ENCODE peak calls at places on chromosomes 3 and 15, in seven cellular contexts. U is Calu3, N is right lobe of liver, Q is MM.1S, S is kidney epithelial cell, K is fibroblast of mammary gland, T is AG04450. I is an unnamed sample.

GRCh38 chr15:69056365-69056764 is 41.9 kb downstream of the NOX5 start:
- DNase-seq in S (no peak), U (no peak), T (no peak), N (no peak), Q (no peak), K (no peak), I (no peak)

GRCh38 chr15:86403914-86404583 is 324.4 kb downstream of the AGBL1 start:
- DNase-seq in S (no peak), N (no peak), Q (no peak), T (no peak), U (no peak), K (no peak), I (no peak)

GRCh38 chr3:52393131-52393807 is 51.6 kb downstream of the SEMA3G start:
- DNase-seq in S (no peak), K (no peak), T (no peak), N (peak), U (no peak), Q (no peak), I (no peak)

GRCh38 chr3:89098964-89099585 is 8.3 kb upstream of the EPHA3 start:
- DNase-seq in S (peak), Q (peak), N (peak), U (peak), K (peak), T (peak), I (no peak)

GRCh38 chr15:62607643-62608042 is 434.9 kb upstream of the TPM1 start:
- DNase-seq in U (no peak), N (no peak), K (peak), S (peak), Q (no peak), T (peak), I (no peak)

GRCh38 chr3:114389156-114389555 is 95.3 kb downstream of the TIGIT start:
- DNase-seq in Q (no peak), S (no peak), N (no peak), U (no peak), T (no peak), K (no peak), I (peak)

GRCh38 chr15:74768771-74769342 is 13.0 kb upstream of the CSK start:
- DNase-seq in T (no peak), Q (peak), K (peak), S (no peak), N (peak), U (peak), I (peak)

GRCh38 chr15:57505949-57506391 is 85.7 kb upstream of the MYZAP start:
- DNase-seq in S (peak), T (no peak), U (peak), N (no peak), Q (no peak), K (no peak), I (no peak)

GRCh38 chr3:64460877-64461276 is 226.9 kb downstream of the ADAMTS9 start:
- DNase-seq in N (no peak), Q (no peak), S (no peak), U (no peak), K (peak), T (peak), I (no peak)

GRCh38 chr15:66883322-66883911 is 181.4 kb downstream of the SMAD6 start:
- DNase-seq in U (peak), S (peak), T (peak), Q (no peak), N (peak), K (peak), I (no peak)

GRCh38 chr3:195542261-195542660 is 864 bp downstream of the PPP1R2 start:
- DNase-seq in T (no peak), S (no peak), N (no peak), U (no peak), K (no peak), Q (peak), I (no peak)

GRCh38 chr3:45711936-45712335 is 22.7 kb downstream of the SACM1L start:
- DNase-seq in K (peak), T (no peak), N (no peak), U (no peak), Q (no peak), S (no peak), I (no peak)

GRCh38 chr3:186955898-186956696 is 25.8 kb downstream of the ST6GAL1 start:
- DNase-seq in U (no peak), T (no peak), K (no peak), Q (no peak), N (no peak), S (no peak), I (peak)

GRCh38 chr15:87609474-87609873 is 647.1 kb downstream of the NTRK3 start:
- DNase-seq in Q (no peak), S (peak), U (no peak), N (no peak), K (peak), T (peak), I (no peak)

GRCh38 chr3:44321335-44321734 is 17.2 kb upstream of the TCAIM start:
- DNase-seq in U (no peak), S (no peak), T (no peak), Q (no peak), K (no peak), N (no peak), I (no peak)

GRCh38 chr15:69491051-69491505 is 38.5 kb downstream of the RPLP1 start:
- DNase-seq in S (no peak), U (no peak), N (peak), T (no peak), K (no peak), Q (no peak), I (no peak)

GRCh38 chr3:114848087-114848486 is 299.0 kb downstream of the ZBTB20 start:
- DNase-seq in S (no peak), N (no peak), U (no peak), Q (no peak), T (no peak), K (no peak), I (no peak)

GRCh38 chr3:189902230-189903186 is 218.2 kb downstream of the P3H2 start:
- DNase-seq in Q (no peak), T (no peak), U (no peak), N (no peak), K (peak), S (no peak), I (no peak)

GRCh38 chr15:59245583-59245982 is 38.9 kb downstream of the LDHAL6B start:
- DNase-seq in K (no peak), Q (no peak), N (no peak), S (no peak), U (no peak), T (no peak), I (no peak)

GRCh38 chr15:90037961-90038633 is 37.0 kb downstream of the ZNF710 start:
- DNase-seq in Q (peak), U (no peak), S (no peak), N (peak), K (peak), T (no peak), I (peak)

GRCh38 chr3:49570033-49570654 is 15.9 kb downstream of the BSN start:
- DNase-seq in T (no peak), U (no peak), K (no peak), Q (no peak), S (no peak), N (no peak), I (no peak)

GRCh38 chr3:16122155-16122554 is 52.3 kb upstream of the GALNT15 start:
- DNase-seq in Q (no peak), T (no peak), U (no peak), K (no peak), N (no peak), S (no peak), I (no peak)

GRCh38 chr15:71325461-71325860 is 210.2 kb downstream of the THSD4 start:
- DNase-seq in U (no peak), S (no peak), K (peak), Q (no peak), T (no peak), N (no peak), I (no peak)

GRCh38 chr3:182981038-182981380 is 671 bp upstream of the DCUN1D1 start:
- DNase-seq in U (no peak), S (no peak), N (no peak), Q (no peak), K (no peak), T (no peak), I (no peak)

GRCh38 chr3:35946121-35946856 is 307.0 kb downstream of the ARPP21 start:
- DNase-seq in S (no peak), Q (peak), T (no peak), K (peak), U (no peak), N (no peak), I (no peak)

GRCh38 chr15:69926011-69926410 is 171.7 kb downstream of the TLE3 start:
- DNase-seq in Q (no peak), S (no peak), N (no peak), U (no peak), T (no peak), K (no peak), I (no peak)

GRCh38 chr15:62532367-62532766 is 367.3 kb upstream of the C2CD4B start:
- DNase-seq in N (no peak), T (no peak), K (no peak), U (no peak), S (no peak), Q (no peak), I (no peak)

GRCh38 chr15:66408690-66409089 is 22.0 kb downstream of the MAP2K1 start:
- DNase-seq in S (no peak), U (no peak), T (no peak), N (no peak), Q (no peak), K (no peak), I (no peak)

GRCh38 chr3:38644662-38645053 is 4.8 kb downstream of the SCN5A start:
- DNase-seq in U (no peak), T (no peak), S (no peak), Q (no peak), N (no peak), K (no peak), I (no peak)

GRCh38 chr3:45026038-45026437 is at the start of gene CLEC3B:
- DNase-seq in K (peak), T (no peak), S (no peak), U (no peak), Q (no peak), N (peak), I (no peak)

GRCh38 chr3:126013742-126014141 is 44.8 kb downstream of the ROPN1B start:
- DNase-seq in K (no peak), T (no peak), U (no peak), Q (no peak), S (no peak), N (no peak), I (no peak)

GRCh38 chr15:48016865-48017264 is 103.9 kb upstream of the SLC24A5 start:
- DNase-seq in N (no peak), T (no peak), U (no peak), K (no peak), Q (no peak), S (no peak), I (no peak)

GRCh38 chr15:75923756-75924155 is 20.1 kb downstream of the FBXO22 start:
- DNase-seq in U (no peak), Q (no peak), N (no peak), T (no peak), S (no peak), K (no peak), I (peak)

GRCh38 chr15:40706121-40706520 is 11.1 kb downstream of the RAD51 start:
- DNase-seq in K (no peak), N (no peak), U (no peak), Q (no peak), T (no peak), S (no peak), I (no peak)

GRCh38 chr15:47711654-47712053 is 5.7 kb upstream of the SEMA6D start:
- DNase-seq in S (no peak), K (peak), T (no peak), U (no peak), N (no peak), Q (peak), I (no peak)

GRCh38 chr3:156488771-156489170 is 66.1 kb downstream of the SSR3 start:
- DNase-seq in N (no peak), S (no peak), Q (no peak), T (no peak), U (no peak), K (peak), I (no peak)

GRCh38 chr3:81451611-81452010 is 309.8 kb downstream of the GBE1 start:
- DNase-seq in T (no peak), S (peak), U (no peak), K (peak), Q (no peak), N (no peak), I (no peak)

GRCh38 chr3:72587282-72587681 is 261.0 kb downstream of the SHQ1 start:
- DNase-seq in N (no peak), T (no peak), U (no peak), Q (no peak), S (no peak), K (no peak), I (no peak)
- TF ChIP-seq CTCF in N (no peak), T (no peak), U (no peak), Q (no peak), S (peak), K (no peak), I (no peak)

GRCh38 chr3:121490161-121490560 is 55.6 kb downstream of the POLQ start:
- DNase-seq in U (no peak), Q (no peak), T (no peak), N (no peak), S (no peak), K (no peak), I (no peak)

GRCh38 chr3:121493431-121493830 is 52.4 kb downstream of the POLQ start:
- DNase-seq in K (no peak), T (no peak), N (no peak), S (no peak), U (no peak), Q (no peak), I (no peak)

GRCh38 chr3:121491683-121492082 is 54.1 kb downstream of the POLQ start:
- DNase-seq in U (no peak), S (no peak), K (no peak), Q (no peak), T (no peak), N (no peak), I (no peak)

GRCh38 chr3:121483290-121483689 is 62.5 kb downstream of the POLQ start:
- DNase-seq in K (peak), S (peak), U (no peak), T (no peak), Q (no peak), N (no peak), I (no peak)

DNA sequence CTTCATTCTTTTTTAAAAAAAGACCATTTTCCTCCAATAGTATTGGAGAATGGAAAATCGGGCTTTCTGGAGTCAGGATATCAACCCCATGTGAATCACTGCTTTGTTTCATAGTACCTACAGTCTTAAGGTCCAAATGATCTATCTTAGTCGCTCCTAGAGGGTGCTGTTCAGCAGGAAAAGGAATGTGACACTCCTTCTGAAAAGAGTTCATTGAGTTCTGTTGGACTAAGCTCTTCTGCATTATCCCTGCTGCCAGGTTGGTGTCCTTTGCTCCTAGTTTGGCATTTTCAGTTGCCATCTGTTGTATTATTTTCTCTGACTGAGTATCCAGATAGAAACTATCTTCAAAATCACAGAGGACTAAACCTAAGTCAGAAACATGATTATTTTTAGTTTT is 57.2 kb downstream of the POLQ start:
- DNase-seq in T (no peak), S (no peak), Q (no peak), N (no peak), U (no peak), K (no peak), I (no peak)
- TF ChIP-seq CTCF in T (no peak), S (no peak), Q (no peak), N (no peak), U (no peak), K (peak), I (no peak)

GRCh38 chr15:97881568-97881967 is 78.9 kb upstream of the ARRDC4 start:
- DNase-seq in K (no peak), U (no peak), T (no peak), Q (no peak), S (no peak), N (no peak), I (no peak)

GRCh38 chr15:97874139-97874538 is 86.4 kb upstream of the ARRDC4 start:
- DNase-seq in N (no peak), T (no peak), Q (no peak), S (no peak), U (no peak), K (no peak), I (no peak)

GRCh38 chr15:97870771-97871170 is 89.7 kb upstream of the ARRDC4 start:
- DNase-seq in Q (no peak), S (no peak), U (no peak), N (no peak), K (no peak), T (no peak), I (no peak)

GRCh38 chr15:97875025-97875512 is 85.4 kb upstream of the ARRDC4 start:
- DNase-seq in T (no peak), K (no peak), Q (no peak), U (no peak), S (no peak), N (no peak), I (no peak)

DNA sequence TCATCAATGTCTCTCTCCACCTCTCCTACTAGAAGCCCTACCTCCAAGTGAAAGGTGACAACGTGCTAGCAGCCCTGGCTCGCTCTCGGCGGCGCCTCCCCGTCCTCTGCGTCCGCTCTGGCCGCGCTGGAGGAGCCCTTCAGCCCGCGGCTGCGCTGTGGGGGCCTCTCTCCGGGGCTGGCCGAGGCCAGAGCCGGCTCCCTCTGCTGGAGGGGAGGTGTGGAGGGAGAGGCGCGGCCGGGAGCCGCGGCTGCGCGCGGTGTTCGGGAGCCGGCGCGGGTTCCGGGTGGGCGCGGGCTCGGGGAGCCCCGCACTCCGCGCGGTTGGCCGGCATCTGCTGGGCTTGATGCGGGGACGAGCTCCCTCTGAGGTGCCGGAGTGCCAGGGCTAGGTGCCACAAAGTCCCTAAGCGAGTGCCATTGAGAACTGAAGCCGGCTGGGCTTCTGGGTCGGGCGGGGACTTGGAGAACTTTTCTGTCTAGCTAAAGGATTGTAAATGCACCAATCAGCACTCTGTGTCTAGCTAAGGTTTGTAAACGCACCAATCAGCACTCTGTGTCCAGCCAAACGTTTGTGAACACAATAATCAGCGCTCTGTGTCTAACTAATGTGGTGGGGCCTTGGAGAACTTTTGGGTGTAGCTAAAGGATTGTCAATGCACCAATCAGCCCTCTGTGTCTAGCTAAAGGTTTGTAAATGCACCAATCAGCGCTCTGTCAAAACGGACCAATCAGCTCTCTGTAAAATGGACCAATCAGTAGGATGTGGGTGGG is 84.8 kb upstream of the ARRDC4 start:
- DNase-seq in T (no peak), K (no peak), S (no peak), Q (no peak), N (peak), U (peak), I (no peak)
- TF ChIP-seq CTCF in T (no peak), K (no peak), S (no peak), Q (no peak), N (peak), U (peak), I (no peak)

GRCh38 chr3:4350789-4351163 is 47.6 kb downstream of the SETMAR start:
- DNase-seq in Q (peak), N (no peak), T (peak), K (peak), U (peak), S (peak), I (peak)

GRCh38 chr3:4351872-4352271 is 48.7 kb downstream of the SETMAR start:
- DNase-seq in K (no peak), T (no peak), U (no peak), Q (no peak), S (no peak), N (no peak), I (no peak)

GRCh38 chr3:4355401-4356224 is 52.4 kb downstream of the SETMAR start:
- DNase-seq in U (peak), N (peak), K (no peak), T (no peak), Q (no peak), S (peak), I (no peak)

GRCh38 chr3:4356225-4356540 is 53.0 kb downstream of the SETMAR start:
- DNase-seq in N (no peak), U (no peak), S (no peak), T (no peak), Q (no peak), K (no peak), I (no peak)

GRCh38 chr3:4351164-4351855 is 48.1 kb downstream of the SETMAR start:
- DNase-seq in T (no peak), U (no peak), K (peak), S (no peak), N (no peak), Q (peak), I (peak)
- TF ChIP-seq CTCF in T (no peak), U (no peak), K (no peak), S (no peak), N (no peak), Q (no peak), I (peak)

GRCh38 chr15:49372366-49372765 is 50.7 kb upstream of the FGF7 start:
- DNase-seq in N (no peak), Q (no peak), K (no peak), S (no peak), U (no peak), T (no peak), I (no peak)

GRCh38 chr15:49366496-49366895 is 56.5 kb upstream of the FGF7 start:
- DNase-seq in K (no peak), N (no peak), T (no peak), S (no peak), U (no peak), Q (no peak), I (no peak)

GRCh38 chr15:49370782-49371181 is 52.3 kb upstream of the FGF7 start:
- DNase-seq in S (no peak), K (peak), N (no peak), U (no peak), T (no peak), Q (peak), I (no peak)
- TF ChIP-seq CTCF in S (no peak), K (peak), N (no peak), U (no peak), T (peak), Q (peak), I (no peak)

GRCh38 chr15:64825431-64826294 is at the start of gene PIF1:
- DNase-seq in S (peak), U (peak), K (peak), N (peak), T (peak), Q (peak), I (peak)
- TF ChIP-seq CTCF in S (no peak), U (no peak), K (no peak), N (no peak), T (no peak), Q (no peak), I (no peak)

I was measured in natural killer cell.